ENCODE peak calls at places on chromosome 15, in ten cellular contexts. O is breast epithelium, Q is fibroblast of mammary gland, Z is AG10803, H is WTC11, A is lung, F is neural progenitor cell, Y is GM20000, B is natural killer cell, U is uterus. D is an unnamed sample.

GRCh38 chr15:90553248-90553745 is 23.6 kb downstream of the CRTC3 start:
- DNase-seq in O (no peak), Q (peak), Z (peak), H (no peak), A (no peak), F (no peak), Y (no peak), B (no peak), U (no peak), D (no peak)

GRCh38 chr15:48774484-48774883 is 36.4 kb downstream of the CEP152 start:
- DNase-seq in O (no peak), Q (no peak), Z (peak), H (no peak), A (no peak), F (no peak), Y (no peak), B (no peak), U (no peak), D (no peak)

GRCh38 chr15:83899670-83900069 is 245.7 kb downstream of the ADAMTSL3 start:
- DNase-seq in O (no peak), Q (no peak), Z (no peak), H (no peak), A (no peak), F (no peak), Y (no peak), B (no peak), U (no peak), D (no peak)

GRCh38 chr15:48062476-48062875 is 58.3 kb upstream of the SLC24A5 start:
- DNase-seq in O (no peak), Q (peak), Z (no peak), H (no peak), A (no peak), F (no peak), Y (no peak), B (no peak), U (no peak), D (no peak)

GRCh38 chr15:42094512-42094963 is at the start of gene PLA2G4D:
- DNase-seq in O (no peak), Q (no peak), Z (no peak), H (no peak), A (peak), F (no peak), Y (no peak), B (no peak), U (no peak), D (no peak)

GRCh38 chr15:25784876-25785642 is 78.1 kb downstream of the ATP10A start:
- DNase-seq in O (no peak), Q (peak), Z (peak), H (no peak), A (no peak), F (no peak), Y (no peak), B (no peak), U (no peak), D (no peak)

GRCh38 chr15:94206463-94207167 is 24.7 kb upstream of the MCTP2 start:
- DNase-seq in O (no peak), Q (peak), Z (peak), H (no peak), A (no peak), F (no peak), Y (no peak), B (no peak), U (no peak), D (no peak)

GRCh38 chr15:101578443-101578894 is 73.7 kb downstream of the TM2D3 start:
- DNase-seq in O (no peak), Q (peak), Z (peak), H (peak), A (no peak), F (peak), Y (peak), B (no peak), U (no peak), D (no peak)

GRCh38 chr15:73051402-73051810 is 857 bp upstream of the NEO1 start:
- DNase-seq in O (peak), Q (no peak), Z (no peak), H (peak), A (peak), F (no peak), Y (no peak), B (no peak), U (no peak), D (no peak)

GRCh38 chr15:52139599-52140462 is 27.3 kb upstream of the BCL2L10 start:
- DNase-seq in O (peak), Q (peak), Z (peak), H (peak), A (peak), F (peak), Y (peak), B (peak), U (peak), D (no peak)
- TF ChIP-seq CTCF in O (peak), Q (peak), Z (peak), H (peak), A (peak), F (peak), Y (peak), B (peak), U (peak), D (peak)

GRCh38 chr15:63600646-63601025 is 3.4 kb downstream of the FBXL22 start:
- DNase-seq in O (peak), Q (peak), Z (peak), H (peak), A (peak), F (peak), Y (peak), B (peak), U (peak), D (peak)
- TF ChIP-seq CTCF in O (peak), Q (no peak), Z (no peak), H (no peak), A (peak), F (no peak), Y (peak), B (no peak), U (peak), D (no peak)

GRCh38 chr15:61530769-61531168 is 301.7 kb upstream of the RORA start:
- DNase-seq in O (no peak), Q (peak), Z (no peak), H (peak), A (no peak), F (peak), Y (no peak), B (no peak), U (no peak), D (no peak)
- TF ChIP-seq CTCF in O (no peak), Q (peak), Z (peak), H (no peak), A (no peak), F (peak), Y (no peak), B (no peak), U (no peak), D (no peak)

GRCh38 chr15:28885630-28886430 is at the start of gene APBA2:
- DNase-seq in O (no peak), Q (peak), Z (peak), H (peak), A (no peak), F (peak), Y (no peak), B (peak), U (no peak), D (no peak)

GRCh38 chr15:28884151-28884940 is 1.4 kb upstream of the APBA2 start:
- DNase-seq in O (no peak), Q (no peak), Z (no peak), H (no peak), A (no peak), F (no peak), Y (no peak), B (no peak), U (no peak), D (no peak)

GRCh38 chr15:28887344-28888174 is 1.8 kb downstream of the APBA2 start:
- DNase-seq in O (no peak), Q (no peak), Z (no peak), H (no peak), A (no peak), F (no peak), Y (no peak), B (no peak), U (no peak), D (no peak)

GRCh38 chr15:28886431-28887343 is 913 bp downstream of the APBA2 start:
- DNase-seq in O (no peak), Q (no peak), Z (no peak), H (no peak), A (no peak), F (peak), Y (no peak), B (no peak), U (no peak), D (no peak)

DNA sequence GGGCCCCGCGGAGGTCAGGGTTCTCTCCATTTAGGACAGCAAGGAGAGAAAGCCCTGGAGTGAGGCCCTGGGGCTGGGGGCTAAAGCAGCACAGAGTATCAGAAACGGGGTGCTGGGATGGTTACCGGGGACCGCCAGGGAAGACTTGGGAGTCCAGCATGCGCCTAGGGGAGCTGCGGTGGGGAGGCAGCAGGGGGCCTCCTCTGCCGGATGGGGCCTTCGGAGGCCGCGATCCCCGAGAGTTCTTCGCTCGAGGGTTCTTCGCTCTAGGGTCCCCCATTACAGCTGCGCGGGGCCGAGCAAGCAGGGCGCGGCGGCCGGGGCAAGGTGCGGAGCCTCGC is 515 bp upstream of the APBA2 start:
- DNase-seq in O (no peak), Q (no peak), Z (no peak), H (no peak), A (no peak), F (no peak), Y (no peak), B (no peak), U (no peak), D (no peak)
- TF ChIP-seq CTCF in O (no peak), Q (no peak), Z (no peak), H (no peak), A (no peak), F (no peak), Y (no peak), B (no peak), U (no peak), D (peak)

GRCh38 chr15:44426975-44427755 is at the start of gene CTDSPL2:
- DNase-seq in O (peak), Q (peak), Z (peak), H (peak), A (peak), F (peak), Y (peak), B (peak), U (peak), D (peak)
- TF ChIP-seq CTCF in O (no peak), Q (peak), Z (no peak), H (no peak), A (peak), F (peak), Y (peak), B (no peak), U (peak), D (peak)

GRCh38 chr15:75641176-75641498 is 1.1 kb upstream of the IMP3 start:
- DNase-seq in O (no peak), Q (no peak), Z (no peak), H (no peak), A (no peak), F (no peak), Y (no peak), B (no peak), U (no peak), D (no peak)

GRCh38 chr15:75641603-75642002 is 1.6 kb upstream of the IMP3 start:
- DNase-seq in O (no peak), Q (no peak), Z (no peak), H (no peak), A (no peak), F (no peak), Y (no peak), B (no peak), U (no peak), D (no peak)

GRCh38 chr15:75639709-75640482 is at the start of gene IMP3:
- DNase-seq in O (peak), Q (peak), Z (peak), H (peak), A (peak), F (peak), Y (peak), B (peak), U (peak), D (peak)

GRCh38 chr15:75639191-75639708 is 774 bp downstream of the IMP3 start:
- DNase-seq in O (no peak), Q (no peak), Z (no peak), H (no peak), A (no peak), F (no peak), Y (no peak), B (no peak), U (no peak), D (no peak)

DNA sequence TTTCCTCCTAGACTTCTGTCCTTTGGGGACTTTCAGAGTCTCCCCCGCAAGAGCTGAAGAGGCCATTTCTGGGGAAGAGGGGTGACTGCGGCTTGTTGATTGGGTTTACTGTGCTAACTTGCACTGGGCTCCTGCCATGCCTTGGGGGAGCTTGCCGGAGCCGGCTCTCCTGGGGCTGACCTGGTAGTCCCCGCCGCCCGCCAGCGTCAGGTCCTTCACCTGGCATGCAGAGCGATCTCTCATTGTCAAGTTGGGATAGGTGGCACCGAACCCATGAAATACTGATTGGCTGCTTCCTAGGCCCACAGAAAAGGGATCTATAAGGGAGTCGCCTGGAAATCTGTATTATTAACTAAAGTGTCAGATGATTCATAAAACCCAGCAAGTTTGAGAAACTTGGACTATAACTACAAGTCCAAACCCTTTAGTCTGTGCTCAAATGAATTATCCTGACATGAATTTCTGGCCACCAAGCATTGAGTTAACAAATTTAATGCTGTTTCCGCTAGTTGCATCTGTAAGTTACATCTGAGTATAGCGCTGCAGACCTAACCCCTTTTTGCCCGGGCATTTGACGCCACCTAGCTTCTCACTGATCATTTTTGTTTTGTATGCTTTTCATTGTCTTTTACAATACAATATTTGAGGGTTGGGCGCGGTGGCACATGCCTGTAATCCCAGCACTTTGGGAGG is 605 bp upstream of the IMP3 start:
- DNase-seq in O (no peak), Q (peak), Z (peak), H (peak), A (no peak), F (peak), Y (peak), B (no peak), U (no peak), D (no peak)
- TF ChIP-seq CTCF in O (no peak), Q (peak), Z (peak), H (no peak), A (peak), F (peak), Y (peak), B (peak), U (no peak), D (peak)

GRCh38 chr15:71782447-71783165 is 27.7 kb upstream of the NR2E3 start:
- DNase-seq in O (peak), Q (no peak), Z (no peak), H (no peak), A (no peak), F (no peak), Y (no peak), B (no peak), U (no peak), D (peak)

GRCh38 chr15:71781965-71782265 is 28.4 kb upstream of the NR2E3 start:
- DNase-seq in O (no peak), Q (no peak), Z (no peak), H (no peak), A (no peak), F (no peak), Y (no peak), B (no peak), U (no peak), D (no peak)

GRCh38 chr15:71786673-71787072 is 23.7 kb upstream of the NR2E3 start:
- DNase-seq in O (no peak), Q (no peak), Z (no peak), H (no peak), A (no peak), F (no peak), Y (no peak), B (no peak), U (no peak), D (no peak)

GRCh38 chr15:71785996-71786395 is 24.4 kb upstream of the NR2E3 start:
- DNase-seq in O (no peak), Q (no peak), Z (no peak), H (no peak), A (no peak), F (no peak), Y (no peak), B (no peak), U (no peak), D (no peak)

GRCh38 chr15:71784719-71785118 is 25.6 kb upstream of the NR2E3 start:
- DNase-seq in O (no peak), Q (no peak), Z (no peak), H (peak), A (no peak), F (no peak), Y (no peak), B (no peak), U (no peak), D (peak)
- TF ChIP-seq CTCF in O (no peak), Q (peak), Z (peak), H (peak), A (no peak), F (peak), Y (peak), B (no peak), U (no peak), D (peak)

DNA sequence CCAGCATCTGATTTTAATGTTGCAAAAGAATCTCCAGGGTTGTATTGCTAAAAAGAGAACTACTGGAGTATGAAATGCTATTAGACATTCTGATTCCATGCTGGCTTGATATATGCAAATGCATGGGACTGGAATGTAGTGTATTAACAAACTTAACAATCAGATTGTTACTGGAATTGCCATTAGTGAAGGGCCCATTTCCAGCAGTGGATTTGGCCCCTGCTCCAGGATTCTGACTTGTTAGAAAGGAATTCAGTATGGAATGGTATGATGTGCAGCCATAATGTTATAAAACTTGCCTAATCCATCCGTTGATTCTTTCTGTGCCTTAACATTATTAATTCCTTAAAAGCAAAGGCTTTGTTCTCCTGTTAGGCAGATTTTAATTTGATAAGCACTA is 7.9 kb downstream of the ARRDC4 start:
- DNase-seq in O (no peak), Q (peak), Z (peak), H (no peak), A (no peak), F (no peak), Y (no peak), B (no peak), U (no peak), D (no peak)
- TF ChIP-seq CTCF in O (no peak), Q (no peak), Z (no peak), H (no peak), A (no peak), F (no peak), Y (no peak), B (no peak), U (no peak), D (no peak)

GRCh38 chr15:40763801-40764765 is at the start of gene GCHFR:
- DNase-seq in O (peak), Q (peak), Z (peak), H (peak), A (peak), F (peak), Y (peak), B (peak), U (peak), D (peak)
- TF ChIP-seq CTCF in O (peak), Q (no peak), Z (peak), H (no peak), A (no peak), F (peak), Y (no peak), B (peak), U (peak), D (peak)